ENCODE peak calls at places on chromosome 5, in nine cellular contexts. One of them, this sample, is unnamed.

GRCh38 chr5:99763021-99763814 is 772.0 kb upstream of the FAM174A start:
- DNase-seq in mesothelial cell of epicardium: no peak
- DNase-seq in Caki2: no peak
- DNase-seq in HTR-8/SVneo: no peak
- DNase-seq in Right ventricle myocardium superior: no peak
- DNase-seq in SK-MEL-5: no peak
- DNase-seq in neural crest cell: no peak
- DNase-seq in HepG2: no peak
- DNase-seq in NCI-H2171 treated with DMSO at 0.1 percent for 48 hours: no peak
- DNase-seq in this sample: no peak

GRCh38 chr5:27171696-27172362 is 133.4 kb upstream of the CDH9 start:
- DNase-seq in mesothelial cell of epicardium: no peak
- DNase-seq in Caki2: no peak
- DNase-seq in HTR-8/SVneo: no peak
- DNase-seq in Right ventricle myocardium superior: no peak
- DNase-seq in SK-MEL-5: no peak
- DNase-seq in neural crest cell: no peak
- DNase-seq in HepG2: no peak
- DNase-seq in NCI-H2171 treated with DMSO at 0.1 percent for 48 hours: no peak
- DNase-seq in this sample: no peak

GRCh38 chr5:106376522-106376921 is 1294.2 kb downstream of the EFNA5 start:
- DNase-seq in mesothelial cell of epicardium: no peak
- DNase-seq in Caki2: peak
- DNase-seq in HTR-8/SVneo: no peak
- DNase-seq in Right ventricle myocardium superior: no peak
- DNase-seq in SK-MEL-5: no peak
- DNase-seq in neural crest cell: no peak
- DNase-seq in HepG2: no peak
- DNase-seq in NCI-H2171 treated with DMSO at 0.1 percent for 48 hours: no peak
- DNase-seq in this sample: no peak

GRCh38 chr5:59348189-59348588 is 545.3 kb downstream of the PDE4D start:
- DNase-seq in mesothelial cell of epicardium: no peak
- DNase-seq in Caki2: no peak
- DNase-seq in HTR-8/SVneo: no peak
- DNase-seq in Right ventricle myocardium superior: no peak
- DNase-seq in SK-MEL-5: peak
- DNase-seq in neural crest cell: no peak
- DNase-seq in HepG2: peak
- DNase-seq in NCI-H2171 treated with DMSO at 0.1 percent for 48 hours: no peak
- DNase-seq in this sample: no peak

GRCh38 chr5:10111575-10111974 is 138.1 kb downstream of the ATPSCKMT start:
- DNase-seq in mesothelial cell of epicardium: no peak
- DNase-seq in Caki2: no peak
- DNase-seq in HTR-8/SVneo: peak
- DNase-seq in Right ventricle myocardium superior: no peak
- DNase-seq in SK-MEL-5: peak
- DNase-seq in neural crest cell: peak
- DNase-seq in HepG2: peak
- DNase-seq in NCI-H2171 treated with DMSO at 0.1 percent for 48 hours: peak
- DNase-seq in this sample: peak

GRCh38 chr5:144896473-144896872 is 725.8 kb downstream of the KCTD16 start:
- DNase-seq in mesothelial cell of epicardium: no peak
- DNase-seq in Caki2: no peak
- DNase-seq in HTR-8/SVneo: no peak
- DNase-seq in Right ventricle myocardium superior: no peak
- DNase-seq in SK-MEL-5: no peak
- DNase-seq in neural crest cell: no peak
- DNase-seq in HepG2: no peak
- DNase-seq in NCI-H2171 treated with DMSO at 0.1 percent for 48 hours: no peak
- DNase-seq in this sample: no peak

GRCh38 chr5:177412603-177413233 is 3.4 kb upstream of the F12 start:
- DNase-seq in mesothelial cell of epicardium: no peak
- DNase-seq in Caki2: no peak
- DNase-seq in HTR-8/SVneo: no peak
- DNase-seq in Right ventricle myocardium superior: no peak
- DNase-seq in SK-MEL-5: no peak
- DNase-seq in neural crest cell: no peak
- DNase-seq in HepG2: no peak
- DNase-seq in NCI-H2171 treated with DMSO at 0.1 percent for 48 hours: no peak
- DNase-seq in this sample: no peak

GRCh38 chr5:52769061-52769460 is 18.7 kb upstream of the ITGA1 start:
- DNase-seq in mesothelial cell of epicardium: no peak
- DNase-seq in Caki2: no peak
- DNase-seq in HTR-8/SVneo: no peak
- DNase-seq in Right ventricle myocardium superior: no peak
- DNase-seq in SK-MEL-5: no peak
- DNase-seq in neural crest cell: no peak
- DNase-seq in HepG2: no peak
- DNase-seq in NCI-H2171 treated with DMSO at 0.1 percent for 48 hours: no peak
- DNase-seq in this sample: no peak

GRCh38 chr5:119678351-119679028 is 49.1 kb downstream of the FAM170A start:
- DNase-seq in mesothelial cell of epicardium: no peak
- DNase-seq in Caki2: no peak
- DNase-seq in HTR-8/SVneo: no peak
- DNase-seq in Right ventricle myocardium superior: no peak
- DNase-seq in SK-MEL-5: no peak
- DNase-seq in neural crest cell: no peak
- DNase-seq in HepG2: no peak
- DNase-seq in NCI-H2171 treated with DMSO at 0.1 percent for 48 hours: no peak
- DNase-seq in this sample: no peak

GRCh38 chr5:137753227-137753985 is 757 bp downstream of the HNRNPA0 start:
- DNase-seq in mesothelial cell of epicardium: peak
- DNase-seq in Caki2: no peak
- DNase-seq in HTR-8/SVneo: no peak
- DNase-seq in Right ventricle myocardium superior: peak
- DNase-seq in SK-MEL-5: peak
- DNase-seq in neural crest cell: peak
- DNase-seq in HepG2: no peak
- DNase-seq in NCI-H2171 treated with DMSO at 0.1 percent for 48 hours: no peak
- DNase-seq in this sample: no peak

GRCh38 chr5:162268694-162269481 is 201.3 kb downstream of the GABRG2 start:
- DNase-seq in mesothelial cell of epicardium: no peak
- DNase-seq in Caki2: no peak
- DNase-seq in HTR-8/SVneo: no peak
- DNase-seq in Right ventricle myocardium superior: no peak
- DNase-seq in SK-MEL-5: no peak
- DNase-seq in neural crest cell: no peak
- DNase-seq in HepG2: no peak
- DNase-seq in NCI-H2171 treated with DMSO at 0.1 percent for 48 hours: no peak
- DNase-seq in this sample: no peak

This sample was measured in A673.